ENCODE peak calls at places on chromosomes 4 and X, in five cellular contexts. I is activated effector memory CD4-positive, alpha-beta T cell treated with anti-CD3 and anti-CD28 coated beads, Interleukin-2, amount 50 U/mL, for 16 hours; A is stimulated activated CD8-positive, alpha-beta memory T cell treated with anti-CD3 and anti-CD28 coated beads, Interleukin-4, amount 100 ng/mL, for 24 hours; H is NCI-H460; K is NCI-H1930. E is an unnamed sample.
A peak's percentile ranks its signal among the peaks of the same experiment; 100 is the strongest.

GRCh38 chrX:56228914-56229313 is 3.2 kb upstream of the KLF8 start:
- DNase-seq in I (no peak), A (no peak), H (no peak), K (no peak), E (no peak)

GRCh38 chrX:119201570-119201969 is 34.5 kb upstream of the PGRMC1 start:
- DNase-seq in I (no peak), A (no peak), H (no peak), K (no peak), E (no peak)

GRCh38 chr4:108080752-108081151 is 88.0 kb downstream of the LEF1 start:
- DNase-seq in I (peak; percentile 68), A (no peak), H (no peak), K (no peak), E (no peak)

GRCh38 chr4:39062499-39062898 is 467 bp downstream of the KLHL5 start:
- DNase-seq in I (no peak), A (no peak), H (no peak), K (no peak), E (no peak)

GRCh38 chr4:64581422-64581821 is 172.2 kb upstream of the TECRL start:
- DNase-seq in I (no peak), A (no peak), H (no peak), K (no peak), E (no peak)

GRCh38 chr4:7607156-7607910 is 172.6 kb upstream of the PSAPL1 start:
- DNase-seq in I (no peak), A (no peak), H (no peak), K (no peak), E (no peak)

GRCh38 chr4:24042094-24042493 is 152.2 kb upstream of the PPARGC1A start:
- DNase-seq in I (no peak), A (no peak), H (no peak), K (no peak), E (no peak)

GRCh38 chr4:6172093-6172926 is 28.0 kb downstream of the JAKMIP1 start:
- DNase-seq in I (peak; percentile 71), A (no peak), H (no peak), K (no peak), E (no peak)

GRCh38 chr4:137129471-137130244 is 402.6 kb downstream of the PCDH18 start:
- DNase-seq in I (no peak), A (no peak), H (no peak), K (no peak), E (no peak)

GRCh38 chr4:186588503-186588902 is 33.1 kb upstream of the MTNR1A start:
- DNase-seq in I (no peak), A (no peak), H (no peak), K (no peak), E (no peak)

GRCh38 chr4:90318208-90318607 is 191.0 kb downstream of the CCSER1 start:
- DNase-seq in I (no peak), A (no peak), H (peak; percentile 66), K (no peak), E (no peak)

GRCh38 chr4:75779059-75779757 is 54.8 kb downstream of the USO1 start:
- DNase-seq in I (no peak), A (no peak), H (no peak), K (no peak), E (no peak)

GRCh38 chr4:48269861-48270515 is 350 bp upstream of the TEC start:
- DNase-seq in I (peak; percentile 95), A (peak; percentile 85), H (peak; percentile 87), K (peak; percentile 51), E (peak; percentile 15)

GRCh38 chr4:158630893-158631292 is 40.8 kb downstream of the C4orf46 start:
- DNase-seq in I (no peak), A (no peak), H (no peak), K (no peak), E (no peak)

E was measured in NCI-H2081 treated with DMSO at 0.1 percent for 48 hours.